ENCODE peak calls at places on chromosomes 13 and 19, in nine cellular contexts. P, D, O, T, L, E, J, K and S are unnamed samples. For H3K36me3 and H3K27me3, the result is how much of the 10 kb centered on the place peaks cover.

GRCh38 chr13:113437408-113438010 is 15.8 kb downstream of the ADPRHL1 start:
- DNase-seq in L (no peak), T (peak), D (no peak), P (no peak), O (no peak), J (no peak), E (no peak), K (no peak), S (peak)

GRCh38 chr19:40908981-40909380 is 26.9 kb upstream of the CYP2A7 start:
- DNase-seq in O (no peak), K (no peak), D (no peak), J (no peak), P (no peak), L (peak), T (no peak), E (no peak), S (peak)

GRCh38 chr13:36549771-36550170 is 117.5 kb downstream of the CCNA1 start:
- DNase-seq in D (no peak), L (no peak), E (no peak), O (peak), P (no peak), J (no peak), T (no peak), K (no peak), S (no peak)

GRCh38 chr13:19158006-19158405 is 23.6 kb downstream of the TUBA3C start:
- DNase-seq in E (no peak), K (no peak), L (no peak), D (no peak), J (no peak), T (no peak), P (no peak), O (no peak), S (no peak)

GRCh38 chr13:41587490-41587889 is 130.1 kb downstream of the RGCC start:
- DNase-seq in E (no peak), O (peak), J (no peak), L (no peak), P (no peak), K (no peak), D (no peak), T (no peak), S (no peak)

GRCh38 chr19:7908742-7909461 is 5.2 kb downstream of the MAP2K7 start:
- DNase-seq in L (no peak), T (no peak), P (no peak), O (no peak), E (no peak), D (no peak), J (no peak), K (no peak), S (peak)

GRCh38 chr13:94542917-94543316 is 53.0 kb downstream of the TGDS start:
- DNase-seq in E (no peak), T (no peak), K (no peak), D (no peak), L (no peak), J (no peak), O (no peak), P (no peak), S (no peak)

GRCh38 chr13:109323338-109323737 is 463.0 kb downstream of the IRS2 start:
- DNase-seq in E (no peak), L (no peak), J (no peak), O (no peak), T (no peak), P (no peak), K (no peak), D (no peak), S (no peak)

GRCh38 chr13:33911521-33911920 is 93.6 kb downstream of the RFC3 start:
- DNase-seq in K (no peak), P (no peak), T (no peak), E (no peak), O (no peak), J (no peak), D (no peak), L (no peak), S (no peak)

GRCh38 chr13:73059460-73060250 is 850 bp downstream of the KLF5 start:
- DNase-seq in D (peak), E (peak), L (peak), O (peak), P (no peak), T (peak), J (no peak), K (no peak), S (peak)

GRCh38 chr13:111099292-111099691 is 15.8 kb upstream of the ARHGEF7 start:
- DNase-seq in E (no peak), L (no peak), P (no peak), O (no peak), K (no peak), J (no peak), T (no peak), D (no peak), S (no peak)

GRCh38 chr13:64538711-64539110 is 2691.4 kb downstream of the PCDH9 start:
- DNase-seq in D (no peak), K (no peak), O (no peak), L (peak), T (peak), E (no peak), J (no peak), P (no peak), S (no peak)

GRCh38 chr19:12890787-12891552 is at the start of gene GCDH:
- DNase-seq in T (peak), J (peak), L (peak), D (peak), K (peak), E (peak), P (peak), O (peak), S (peak)

GRCh38 chr19:5985098-5985783 is 7.3 kb upstream of the RANBP3 start:
- DNase-seq in L (peak), P (peak), O (no peak), K (peak), E (no peak), T (peak), J (peak), D (no peak), S (no peak)

GRCh38 chr19:12112701-12113100 is 27.4 kb downstream of the ZNF20 start:
- DNase-seq in P (no peak), E (no peak), K (no peak), L (no peak), T (no peak), O (no peak), D (no peak), J (no peak), S (no peak)

GRCh38 chr19:42207767-42208259 is 9.7 kb downstream of the DEDD2 start:
- DNase-seq in D (peak), L (peak), E (no peak), O (no peak), K (peak), P (peak), J (peak), T (peak), S (peak)
- H3K4me3 ChIP-seq in D (no peak), L (no peak), E (no peak), O (no peak), K (no peak), P (no peak), J (no peak), T (no peak), S (no peak)

GRCh38 chr19:50481351-50482149 is 4.9 kb upstream of the GARIN5A start:
- DNase-seq in L (no peak), T (no peak), P (no peak), D (no peak), O (no peak), E (no peak), K (no peak), J (no peak), S (no peak)

GRCh38 chr19:50479761-50480251 is 3.2 kb upstream of the GARIN5A start:
- DNase-seq in D (no peak), K (no peak), L (no peak), O (no peak), P (no peak), E (no peak), J (no peak), T (no peak), S (no peak)

GRCh38 chr19:50478901-50479715 is 2.5 kb upstream of the GARIN5A start:
- DNase-seq in D (no peak), K (peak), J (no peak), L (peak), P (peak), O (peak), T (peak), E (no peak), S (peak)

GRCh38 chr19:50482271-50482855 is 5.7 kb upstream of the GARIN5A start:
- DNase-seq in O (no peak), J (no peak), T (no peak), D (no peak), L (no peak), P (no peak), E (no peak), K (no peak), S (no peak)

GRCh38 chr19:50480281-50481111 is 3.8 kb upstream of the GARIN5A start:
- DNase-seq in K (no peak), O (no peak), J (no peak), L (no peak), T (no peak), D (no peak), P (no peak), E (no peak), S (no peak)
- H3K36me3 ChIP-seq in K (under half), O (under half), J (under half), L (under half), T (under half), D (under half), P (under half), E (under half), S (under half)

GRCh38 chr19:19062454-19063182 is 1.2 kb upstream of the SLC25A42 start:
- DNase-seq in D (no peak), P (peak), E (no peak), L (peak), O (no peak), T (peak), J (peak), K (peak), S (peak)
- H3K27me3 ChIP-seq in D (under half), P (under half), E (under half), L (under half), O (under half), T (under half), J (under half), K (under half), S (under half)

GRCh38 chr19:42478765-42479307 is 36.1 kb upstream of the CXCL17 start:
- DNase-seq in P (no peak), E (no peak), D (no peak), J (no peak), L (no peak), O (no peak), K (no peak), T (no peak), S (no peak)

GRCh38 chr19:42477117-42477516 is 34.4 kb upstream of the CXCL17 start:
- DNase-seq in O (no peak), J (no peak), E (no peak), K (no peak), P (no peak), T (no peak), D (no peak), L (no peak), S (no peak)

GRCh38 chr19:42479736-42480135 is 37.0 kb upstream of the CXCL17 start:
- DNase-seq in E (no peak), K (no peak), L (no peak), P (no peak), D (no peak), J (no peak), O (no peak), T (no peak), S (no peak)

GRCh38 chr19:42477933-42478332 is 35.2 kb upstream of the CXCL17 start:
- DNase-seq in D (no peak), T (no peak), L (no peak), K (no peak), J (no peak), E (no peak), O (no peak), P (no peak), S (no peak)

DNA sequence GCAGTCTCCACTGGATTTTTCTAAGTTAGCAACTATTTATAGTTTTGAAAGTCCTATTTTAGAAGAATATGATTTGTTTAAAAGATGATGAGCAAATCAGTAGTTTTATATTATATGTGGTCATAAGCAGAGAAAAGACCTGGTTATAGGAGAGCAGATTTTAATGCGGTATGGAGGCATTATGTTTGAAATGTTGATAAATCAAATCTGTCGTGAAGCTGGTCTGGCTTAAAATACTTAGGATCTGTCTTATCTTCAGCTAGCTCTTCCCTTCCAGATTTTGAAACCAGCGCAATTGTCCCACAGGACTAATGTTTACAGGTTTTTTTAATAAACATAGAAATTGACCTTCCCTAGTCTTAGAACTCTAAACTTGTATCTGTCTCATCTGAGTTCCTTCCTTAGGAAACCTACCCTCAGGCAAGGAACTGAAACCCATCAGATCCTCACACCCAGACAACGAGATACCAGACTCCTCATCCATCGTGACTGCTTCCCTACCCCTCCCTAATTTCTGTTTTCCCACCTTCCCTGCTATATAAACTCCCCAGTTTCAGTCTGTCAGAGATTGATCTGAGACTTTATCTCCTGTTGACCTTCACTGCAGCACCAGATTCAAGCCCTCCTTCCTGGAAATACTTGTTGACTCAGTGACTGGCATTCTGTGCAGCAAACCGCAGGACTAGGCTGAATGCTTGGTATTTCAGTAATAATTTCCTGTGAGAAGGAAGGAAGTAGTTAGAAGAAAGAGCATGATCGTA is 37.8 kb upstream of the CXCL17 start:
- DNase-seq in T (peak), E (no peak), L (peak), J (no peak), D (no peak), K (peak), O (no peak), P (peak), S (no peak)
- H3K4me3 ChIP-seq in T (no peak), E (no peak), L (no peak), J (no peak), D (no peak), K (no peak), O (no peak), P (no peak), S (no peak)

GRCh38 chr13:29521336-29521735 is 74.2 kb downstream of the SLC7A1 start:
- DNase-seq in L (no peak), J (no peak), D (no peak), O (no peak), P (no peak), E (no peak), T (no peak), K (no peak), S (no peak)

GRCh38 chr13:29523199-29523931 is 72.1 kb downstream of the SLC7A1 start:
- DNase-seq in P (peak), O (no peak), T (no peak), E (no peak), L (no peak), K (peak), J (peak), D (no peak), S (no peak)

GRCh38 chr13:29520671-29521070 is 74.8 kb downstream of the SLC7A1 start:
- DNase-seq in P (peak), O (no peak), E (no peak), J (peak), L (peak), T (peak), K (peak), D (no peak), S (no peak)

GRCh38 chr13:29524176-29524575 is 71.3 kb downstream of the SLC7A1 start:
- DNase-seq in O (no peak), D (no peak), L (no peak), P (peak), E (no peak), K (no peak), T (no peak), J (no peak), S (no peak)

DNA sequence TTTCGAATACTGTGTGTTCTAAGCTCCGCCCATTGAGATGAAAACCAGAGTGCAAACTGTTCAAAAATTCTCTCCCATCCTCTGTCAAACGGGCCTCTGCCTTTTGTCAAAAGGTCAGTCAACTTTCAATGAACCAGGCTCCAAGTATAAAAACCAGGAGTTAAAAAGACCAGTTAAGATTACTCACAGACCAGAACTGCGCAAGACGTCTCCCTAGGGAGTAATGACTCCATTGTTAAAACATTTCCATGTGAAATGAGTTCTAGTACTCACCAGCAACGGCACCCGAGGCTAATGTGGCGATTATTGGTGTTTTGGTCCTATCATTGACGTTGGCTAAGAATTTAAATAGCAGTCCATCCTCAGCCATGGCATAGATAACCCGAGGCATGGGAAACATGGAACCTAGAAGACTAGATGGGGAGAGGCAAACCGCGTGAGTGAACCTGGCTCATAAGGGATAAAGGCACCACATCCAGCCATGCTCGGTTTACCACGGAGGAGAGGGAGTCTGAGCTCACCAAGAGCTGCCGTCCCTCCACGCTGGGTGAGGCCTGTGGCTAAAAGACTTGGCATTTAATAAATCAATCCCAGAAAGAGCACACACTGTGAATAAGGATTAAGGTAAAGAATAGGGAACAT is 73.3 kb downstream of the SLC7A1 start:
- DNase-seq in D (no peak), P (peak), T (peak), L (no peak), O (no peak), K (peak), E (no peak), J (peak), S (no peak)
- H3K36me3 ChIP-seq in D (under half), P (under half), T (half or more), L (under half), O (under half), K (under half), E (under half), J (under half), S (under half)

GRCh38 chr19:50713556-50714236 is 5.9 kb downstream of the SHANK1 start:
- DNase-seq in J (no peak), L (no peak), E (no peak), T (no peak), D (no peak), P (no peak), K (no peak), O (no peak), S (peak)
- H3K27me3 ChIP-seq in J (under half), L (half or more), E (under half), T (under half), D (under half), P (under half), K (under half), O (half or more), S (under half)

DNA sequence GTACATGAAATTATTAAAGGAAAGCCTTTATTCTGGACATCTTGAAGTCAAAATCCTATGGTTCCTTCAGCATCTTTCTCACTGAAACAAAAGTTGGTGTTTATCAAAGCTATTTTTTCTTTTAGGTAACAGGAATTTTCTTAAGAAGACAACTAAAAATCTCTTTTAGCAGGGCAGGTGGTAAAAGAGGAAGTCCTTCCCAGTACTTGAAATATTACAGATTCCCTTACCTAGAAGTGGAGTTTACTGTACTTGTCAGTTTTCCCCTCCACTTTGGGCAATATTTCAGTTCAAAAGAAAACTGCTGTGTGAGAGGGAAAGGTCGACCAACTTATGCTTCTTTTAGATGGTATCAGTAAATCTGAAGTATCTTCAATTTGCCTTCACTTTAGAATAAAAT is 64.3 kb upstream of the TDRD3 start:
- DNase-seq in O (no peak), D (no peak), J (no peak), K (no peak), T (no peak), E (no peak), L (no peak), P (no peak), S (no peak)
- H3K4me3 ChIP-seq in O (no peak), D (no peak), J (no peak), K (no peak), T (no peak), E (no peak), L (no peak), P (no peak), S (no peak)

DNA sequence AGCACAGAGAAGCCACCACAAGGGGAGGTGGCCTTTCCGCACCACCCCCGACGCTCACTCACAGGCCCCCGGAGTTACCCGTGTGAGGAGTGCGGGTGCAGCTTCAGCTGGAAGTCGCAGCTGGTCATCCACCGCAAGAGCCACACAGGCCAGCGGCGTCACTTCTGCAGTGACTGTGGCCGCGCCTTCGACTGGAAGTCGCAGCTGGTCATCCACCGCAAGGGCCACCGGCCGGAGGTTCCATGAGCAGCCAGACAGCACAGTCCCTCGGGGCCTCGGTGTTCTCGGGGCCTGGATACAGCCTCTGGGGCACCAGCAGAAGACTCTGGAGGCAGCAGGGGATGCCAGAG is 4.3 kb downstream of the ZNF446 start:
- DNase-seq in E (no peak), L (no peak), O (no peak), P (no peak), T (no peak), K (no peak), D (no peak), J (no peak), S (no peak)
- H3K36me3 ChIP-seq in E (under half), L (under half), O (under half), P (under half), T (under half), K (under half), D (under half), J (under half), S (under half)